ENCODE peak calls at places on chromosomes 6 and 20, in six cellular contexts. One of them, this sample, is unnamed.

GRCh38 chr20:11235058-11235457 is 561.3 kb upstream of the JAG1 start:
- DNase-seq in breast epithelium: no peak
- DNase-seq in right lobe of liver: no peak
- DNase-seq in tibial artery: no peak
- DNase-seq in iPS DF 6.9: no peak
- DNase-seq in DND-41: no peak
- DNase-seq in this sample: no peak

GRCh38 chr6:3370361-3371221 is 86.3 kb downstream of the SLC22A23 start:
- DNase-seq in breast epithelium: no peak
- DNase-seq in right lobe of liver: peak; percentile 78
- DNase-seq in tibial artery: no peak
- DNase-seq in iPS DF 6.9: no peak
- DNase-seq in DND-41: no peak
- DNase-seq in this sample: peak; percentile 82

GRCh38 chr6:46925563-46926253 is 4.0 kb upstream of the ADGRF5 start:
- DNase-seq in breast epithelium: peak; percentile 70
- DNase-seq in right lobe of liver: no peak
- DNase-seq in tibial artery: peak; percentile 69
- DNase-seq in iPS DF 6.9: no peak
- DNase-seq in DND-41: no peak
- DNase-seq in this sample: no peak

GRCh38 chr6:36120979-36121706 is 9.2 kb upstream of the MAPK13 start:
- DNase-seq in breast epithelium: peak; percentile 80
- DNase-seq in right lobe of liver: peak; percentile 82
- DNase-seq in tibial artery: peak; percentile 58
- DNase-seq in iPS DF 6.9: no peak
- DNase-seq in DND-41: no peak
- DNase-seq in this sample: peak; percentile 41

GRCh38 chr6:151098166-151098565 is 141.6 kb upstream of the AKAP12 start:
- DNase-seq in breast epithelium: no peak
- DNase-seq in right lobe of liver: no peak
- DNase-seq in tibial artery: peak; percentile 32
- DNase-seq in iPS DF 6.9: no peak
- DNase-seq in DND-41: no peak
- DNase-seq in this sample: no peak

GRCh38 chr6:105431226-105431625 is 28.3 kb upstream of the PREP start:
- DNase-seq in breast epithelium: no peak
- DNase-seq in right lobe of liver: no peak
- DNase-seq in tibial artery: no peak
- DNase-seq in iPS DF 6.9: peak; percentile 16
- DNase-seq in DND-41: peak; percentile 27
- DNase-seq in this sample: no peak

GRCh38 chr6:50724381-50725124 is 11.2 kb downstream of the TFAP2D start:
- DNase-seq in breast epithelium: no peak
- DNase-seq in right lobe of liver: no peak
- DNase-seq in tibial artery: no peak
- DNase-seq in iPS DF 6.9: no peak
- DNase-seq in DND-41: no peak
- DNase-seq in this sample: no peak

GRCh38 chr20:2208897-2209296 is 86.9 kb upstream of the TGM3 start:
- DNase-seq in breast epithelium: no peak
- DNase-seq in right lobe of liver: no peak
- DNase-seq in tibial artery: no peak
- DNase-seq in iPS DF 6.9: no peak
- DNase-seq in DND-41: no peak
- DNase-seq in this sample: no peak

GRCh38 chr6:78908621-78909020 is 41.3 kb downstream of the IRAK1BP1 start:
- DNase-seq in breast epithelium: no peak
- DNase-seq in right lobe of liver: no peak
- DNase-seq in tibial artery: no peak
- DNase-seq in iPS DF 6.9: no peak
- DNase-seq in DND-41: no peak
- DNase-seq in this sample: no peak

GRCh38 chr20:37356387-37356786 is 10.4 kb downstream of the SRC start:
- DNase-seq in breast epithelium: peak; percentile 76
- DNase-seq in right lobe of liver: peak; percentile 70
- DNase-seq in tibial artery: peak; percentile 82
- DNase-seq in iPS DF 6.9: no peak
- DNase-seq in DND-41: no peak
- DNase-seq in this sample: no peak

GRCh38 chr6:135576055-135576454 is 78.5 kb upstream of the AHI1 start:
- DNase-seq in breast epithelium: no peak
- DNase-seq in right lobe of liver: no peak
- DNase-seq in tibial artery: no peak
- DNase-seq in iPS DF 6.9: no peak
- DNase-seq in DND-41: no peak
- DNase-seq in this sample: no peak

GRCh38 chr6:17790486-17790885 is 83.8 kb upstream of the NUP153 start:
- DNase-seq in breast epithelium: no peak
- DNase-seq in right lobe of liver: no peak
- DNase-seq in tibial artery: no peak
- DNase-seq in iPS DF 6.9: no peak
- DNase-seq in DND-41: no peak
- DNase-seq in this sample: no peak

GRCh38 chr6:105482227-105482839 is 79.5 kb upstream of the PREP start:
- DNase-seq in breast epithelium: no peak
- DNase-seq in right lobe of liver: no peak
- DNase-seq in tibial artery: no peak
- DNase-seq in iPS DF 6.9: no peak
- DNase-seq in DND-41: peak; percentile 29
- DNase-seq in this sample: no peak

GRCh38 chr6:108518714-108519576 is 41.8 kb upstream of the FOXO3 start:
- DNase-seq in breast epithelium: no peak
- DNase-seq in right lobe of liver: no peak
- DNase-seq in tibial artery: no peak
- DNase-seq in iPS DF 6.9: no peak
- DNase-seq in DND-41: peak; percentile 27
- DNase-seq in this sample: no peak

GRCh38 chr6:139763468-139764214 is 389.2 kb upstream of the CITED2 start:
- DNase-seq in breast epithelium: no peak
- DNase-seq in right lobe of liver: no peak
- DNase-seq in tibial artery: no peak
- DNase-seq in iPS DF 6.9: no peak
- DNase-seq in DND-41: no peak
- DNase-seq in this sample: no peak

GRCh38 chr20:1934162-1934561 is 39.0 kb downstream of the SIRPA start:
- DNase-seq in breast epithelium: no peak
- DNase-seq in right lobe of liver: no peak
- DNase-seq in tibial artery: peak; percentile 43
- DNase-seq in iPS DF 6.9: no peak
- DNase-seq in DND-41: no peak
- DNase-seq in this sample: no peak

GRCh38 chr6:104017410-104018381 is 842.0 kb downstream of the HACE1 start:
- DNase-seq in breast epithelium: no peak
- DNase-seq in right lobe of liver: no peak
- DNase-seq in tibial artery: no peak
- DNase-seq in iPS DF 6.9: no peak
- DNase-seq in DND-41: no peak
- DNase-seq in this sample: no peak

GRCh38 chr6:105994522-105995402 is 91.4 kb upstream of the PRDM1 start:
- DNase-seq in breast epithelium: peak; percentile 49
- DNase-seq in right lobe of liver: peak; percentile 55
- DNase-seq in tibial artery: peak; percentile 49
- DNase-seq in iPS DF 6.9: no peak
- DNase-seq in DND-41: peak; percentile 69
- DNase-seq in this sample: peak; percentile 47

GRCh38 chr6:132333639-132334516 is 67.4 kb downstream of the MOXD1 start:
- DNase-seq in breast epithelium: no peak
- DNase-seq in right lobe of liver: peak; percentile 55
- DNase-seq in tibial artery: peak; percentile 30
- DNase-seq in iPS DF 6.9: no peak
- DNase-seq in DND-41: no peak
- DNase-seq in this sample: no peak

GRCh38 chr6:82836022-82836575 is 229.5 kb downstream of the UBE3D start:
- DNase-seq in breast epithelium: no peak
- DNase-seq in right lobe of liver: no peak
- DNase-seq in tibial artery: no peak
- DNase-seq in iPS DF 6.9: no peak
- DNase-seq in DND-41: no peak
- DNase-seq in this sample: no peak

GRCh38 chr20:25992146-25992545 is 295.5 kb upstream of the ZNF337 start:
- DNase-seq in breast epithelium: no peak
- DNase-seq in right lobe of liver: no peak
- DNase-seq in tibial artery: no peak
- DNase-seq in iPS DF 6.9: no peak
- DNase-seq in DND-41: no peak
- DNase-seq in this sample: no peak

GRCh38 chr20:31720486-31721407 is 1.9 kb downstream of the BCL2L1 start:
- DNase-seq in breast epithelium: no peak
- DNase-seq in right lobe of liver: peak; percentile 71
- DNase-seq in tibial artery: no peak
- DNase-seq in iPS DF 6.9: no peak
- DNase-seq in DND-41: peak; percentile 60
- DNase-seq in this sample: no peak

GRCh38 chr6:146265051-146265450 is 236.2 kb downstream of the GRM1 start:
- DNase-seq in breast epithelium: no peak
- DNase-seq in right lobe of liver: no peak
- DNase-seq in tibial artery: no peak
- DNase-seq in iPS DF 6.9: no peak
- DNase-seq in DND-41: no peak
- DNase-seq in this sample: no peak

GRCh38 chr6:2970753-2971419 is 481 bp downstream of the SERPINB6 start:
- DNase-seq in breast epithelium: no peak
- DNase-seq in right lobe of liver: peak; percentile 81
- DNase-seq in tibial artery: peak; percentile 68
- DNase-seq in iPS DF 6.9: no peak
- DNase-seq in DND-41: no peak
- DNase-seq in this sample: peak; percentile 37

GRCh38 chr20:8664778-8665177 is 404.1 kb upstream of the PLCB4 start:
- DNase-seq in breast epithelium: no peak
- DNase-seq in right lobe of liver: no peak
- DNase-seq in tibial artery: no peak
- DNase-seq in iPS DF 6.9: no peak
- DNase-seq in DND-41: no peak
- DNase-seq in this sample: no peak

GRCh38 chr6:82095091-82095490 is 152.5 kb downstream of the IBTK start:
- DNase-seq in breast epithelium: no peak
- DNase-seq in right lobe of liver: no peak
- DNase-seq in tibial artery: no peak
- DNase-seq in iPS DF 6.9: no peak
- DNase-seq in DND-41: no peak
- DNase-seq in this sample: no peak

GRCh38 chr6:122405417-122405816 is 6.0 kb downstream of the HSF2 start:
- DNase-seq in breast epithelium: no peak
- DNase-seq in right lobe of liver: no peak
- DNase-seq in tibial artery: no peak
- DNase-seq in iPS DF 6.9: no peak
- DNase-seq in DND-41: no peak
- DNase-seq in this sample: no peak

GRCh38 chr6:24397631-24398030 is 5.1 kb upstream of the MRS2 start:
- DNase-seq in breast epithelium: no peak
- DNase-seq in right lobe of liver: no peak
- DNase-seq in tibial artery: no peak
- DNase-seq in iPS DF 6.9: no peak
- DNase-seq in DND-41: no peak
- DNase-seq in this sample: no peak

GRCh38 chr6:111837641-111838500 is 35.4 kb downstream of the FYN start:
- DNase-seq in breast epithelium: no peak
- DNase-seq in right lobe of liver: no peak
- DNase-seq in tibial artery: no peak
- DNase-seq in iPS DF 6.9: no peak
- DNase-seq in DND-41: no peak
- DNase-seq in this sample: peak; percentile 56
- H3K4me1 ChIP-seq in breast epithelium: no peaks in the 10 kb centered on the region
- H3K4me1 ChIP-seq in right lobe of liver: no peaks in the 10 kb centered on the region
- H3K4me1 ChIP-seq in tibial artery: no peaks in the 10 kb centered on the region
- H3K4me1 ChIP-seq in iPS DF 6.9: peaks cover 2% of the 10 kb centered on the region
- H3K4me1 ChIP-seq in DND-41: peaks cover 16% of the 10 kb centered on the region
- H3K4me1 ChIP-seq in this sample: peaks cover 100% of the 10 kb centered on the region

GRCh38 chr6:159980474-159980873 is 11.6 kb downstream of the IGF2R start:
- DNase-seq in breast epithelium: no peak
- DNase-seq in right lobe of liver: no peak
- DNase-seq in tibial artery: no peak
- DNase-seq in iPS DF 6.9: no peak
- DNase-seq in DND-41: no peak
- DNase-seq in this sample: no peak
- H3K4me1 ChIP-seq in breast epithelium: peaks cover 16% of the 10 kb centered on the region
- H3K4me1 ChIP-seq in right lobe of liver: peaks cover 55% of the 10 kb centered on the region
- H3K4me1 ChIP-seq in tibial artery: no peaks in the 10 kb centered on the region
- H3K4me1 ChIP-seq in iPS DF 6.9: peaks cover 20% of the 10 kb centered on the region
- H3K4me1 ChIP-seq in DND-41: peaks cover 94% of the 10 kb centered on the region
- H3K4me1 ChIP-seq in this sample: peaks cover 94% of the 10 kb centered on the region

GRCh38 chr6:142171351-142171750 is 24.3 kb downstream of the VTA1 start:
- DNase-seq in breast epithelium: no peak
- DNase-seq in right lobe of liver: no peak
- DNase-seq in tibial artery: no peak
- DNase-seq in iPS DF 6.9: no peak
- DNase-seq in DND-41: no peak
- DNase-seq in this sample: no peak
- H3K4me1 ChIP-seq in breast epithelium: no peaks in the 10 kb centered on the region
- H3K4me1 ChIP-seq in right lobe of liver: peaks cover 29% of the 10 kb centered on the region
- H3K4me1 ChIP-seq in tibial artery: no peaks in the 10 kb centered on the region
- H3K4me1 ChIP-seq in iPS DF 6.9: no peaks in the 10 kb centered on the region
- H3K4me1 ChIP-seq in DND-41: no peaks in the 10 kb centered on the region
- H3K4me1 ChIP-seq in this sample: no peaks in the 10 kb centered on the region

GRCh38 chr20:44691424-44692423 is 23.4 kb upstream of the CCN5 start:
- DNase-seq in breast epithelium: no peak
- DNase-seq in right lobe of liver: no peak
- DNase-seq in tibial artery: peak; percentile 88
- DNase-seq in iPS DF 6.9: no peak
- DNase-seq in DND-41: no peak
- DNase-seq in this sample: no peak
- H3K4me1 ChIP-seq in breast epithelium: no peaks in the 10 kb centered on the region
- H3K4me1 ChIP-seq in right lobe of liver: no peaks in the 10 kb centered on the region
- H3K4me1 ChIP-seq in tibial artery: no peaks in the 10 kb centered on the region
- H3K4me1 ChIP-seq in iPS DF 6.9: peaks cover 2% of the 10 kb centered on the region
- H3K4me1 ChIP-seq in DND-41: no peaks in the 10 kb centered on the region
- H3K4me1 ChIP-seq in this sample: no peaks in the 10 kb centered on the region

DNA sequence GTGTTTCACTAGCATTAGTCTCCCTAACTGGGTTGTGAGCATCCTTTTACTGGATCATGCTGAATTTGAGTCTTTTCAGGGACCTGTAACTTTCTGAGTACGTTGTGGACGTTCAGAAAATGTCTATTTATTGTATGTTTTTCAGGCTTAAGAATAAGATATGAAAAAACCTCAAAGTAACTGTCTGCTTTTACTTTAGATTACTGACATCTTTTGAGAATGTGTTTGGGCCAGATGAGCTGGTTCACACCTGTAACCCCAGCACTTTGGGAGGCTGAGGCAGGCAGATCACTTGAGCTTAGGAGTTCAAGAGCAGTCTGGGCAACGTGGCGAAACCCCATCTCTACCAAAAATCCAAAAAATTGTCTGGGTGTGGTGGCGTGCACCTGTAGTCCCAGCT is 32.7 kb downstream of the NCOA3 start:
- DNase-seq in breast epithelium: no peak
- DNase-seq in right lobe of liver: no peak
- DNase-seq in tibial artery: no peak
- DNase-seq in iPS DF 6.9: no peak
- DNase-seq in DND-41: no peak
- DNase-seq in this sample: no peak
- H3K4me1 ChIP-seq in breast epithelium: no peaks in the 10 kb centered on the region
- H3K4me1 ChIP-seq in right lobe of liver: no peaks in the 10 kb centered on the region
- H3K4me1 ChIP-seq in tibial artery: no peaks in the 10 kb centered on the region
- H3K4me1 ChIP-seq in iPS DF 6.9: no peaks in the 10 kb centered on the region
- H3K4me1 ChIP-seq in DND-41: no peaks in the 10 kb centered on the region
- H3K4me1 ChIP-seq in this sample: peaks cover 29% of the 10 kb centered on the region

This sample was measured in CD4-positive, alpha-beta memory T cell.